ENCODE peak calls at places on chromosomes 16 and 17, in ten cellular contexts. U is heart right ventricle; O is cardiac muscle cell; V is GM23248; L is mammary epithelial cell; J is GM23338; N is effector memory CD4-positive, alpha-beta T cell; E is right lobe of liver; B is ovary; F is SJCRH30. M is an unnamed sample. For H3K36me3, the result is how much of the 10 kb centered on the place peaks cover.

GRCh38 chr16:31880322-31880979 is 6.8 kb downstream of the ZNF267 start:
- DNase-seq in U (no peak), O (peak), V (peak), L (peak), J (no peak), N (peak), E (no peak), B (no peak), F (no peak), M (peak)

GRCh38 chr16:82657239-82657638 is 30.5 kb downstream of the CDH13 start:
- DNase-seq in U (no peak), O (peak), V (peak), L (peak), J (no peak), N (no peak), E (no peak), B (no peak), F (no peak), M (no peak)

GRCh38 chr17:28925912-28926365 is 23.1 kb upstream of the DHRS13 start:
- DNase-seq in U (no peak), O (peak), V (peak), L (peak), J (no peak), N (peak), E (no peak), B (no peak), F (no peak), M (no peak)

GRCh38 chr17:81683208-81683583 is 401 bp downstream of the ARL16 start:
- DNase-seq in U (no peak), O (no peak), V (peak), L (no peak), J (no peak), N (no peak), E (no peak), B (no peak), F (peak), M (no peak)

GRCh38 chr17:30323262-30323894 is 10.5 kb downstream of the TMIGD1 start:
- DNase-seq in U (no peak), O (no peak), V (no peak), L (no peak), J (no peak), N (peak), E (no peak), B (no peak), F (peak), M (no peak)

GRCh38 chr17:80380068-80381061 is 34.6 kb upstream of the ENDOV start:
- DNase-seq in U (no peak), O (no peak), V (no peak), L (no peak), J (no peak), N (no peak), E (no peak), B (no peak), F (no peak), M (no peak)

GRCh38 chr17:39872700-39873099 is 4.7 kb downstream of the ZPBP2 start:
- DNase-seq in U (no peak), O (peak), V (peak), L (peak), J (peak), N (no peak), E (no peak), B (no peak), F (no peak), M (peak)

GRCh38 chr17:19978206-19978802 is 676 bp upstream of the AKAP10 start:
- DNase-seq in U (no peak), O (no peak), V (no peak), L (no peak), J (peak), N (no peak), E (no peak), B (no peak), F (peak), M (no peak)

GRCh38 chr17:4375039-4375748 is 8.7 kb upstream of the UBE2G1 start:
- DNase-seq in U (no peak), O (no peak), V (no peak), L (no peak), J (no peak), N (no peak), E (no peak), B (no peak), F (no peak), M (no peak)

GRCh38 chr17:309361-309888 is 43.2 kb downstream of the RPH3AL start:
- DNase-seq in U (no peak), O (peak), V (peak), L (no peak), J (peak), N (no peak), E (no peak), B (no peak), F (no peak), M (peak)

GRCh38 chr16:56817938-56818337 is 47.1 kb upstream of the SLC12A3 start:
- DNase-seq in U (no peak), O (no peak), V (no peak), L (no peak), J (no peak), N (no peak), E (no peak), B (no peak), F (no peak), M (no peak)

GRCh38 chr17:3896108-3897099 is 3.6 kb upstream of the CAMKK1 start:
- DNase-seq in U (no peak), O (no peak), V (no peak), L (no peak), J (no peak), N (no peak), E (no peak), B (peak), F (no peak), M (no peak)

GRCh38 chr16:58792188-58792587 is 58.1 kb upstream of the GOT2 start:
- DNase-seq in U (no peak), O (no peak), V (no peak), L (no peak), J (no peak), N (no peak), E (no peak), B (no peak), F (no peak), M (no peak)

GRCh38 chr17:34275881-34276280 is 5.9 kb downstream of the CCL7 start:
- DNase-seq in U (no peak), O (peak), V (peak), L (no peak), J (no peak), N (no peak), E (no peak), B (no peak), F (no peak), M (no peak)

GRCh38 chr16:56860226-56861020 is 4.6 kb upstream of the SLC12A3 start:
- DNase-seq in U (no peak), O (peak), V (no peak), L (no peak), J (no peak), N (no peak), E (no peak), B (no peak), F (peak), M (no peak)

GRCh38 chr16:966505-966904 is 4.3 kb downstream of the LMF1 start:
- DNase-seq in U (no peak), O (no peak), V (no peak), L (no peak), J (no peak), N (no peak), E (no peak), B (no peak), F (no peak), M (no peak)

GRCh38 chr16:24753437-24753836 is 24.0 kb downstream of the TNRC6A start:
- DNase-seq in U (no peak), O (no peak), V (no peak), L (no peak), J (no peak), N (no peak), E (no peak), B (no peak), F (no peak), M (no peak)

GRCh38 chr16:51151951-51152663 is 1.0 kb upstream of the SALL1 start:
- DNase-seq in U (peak), O (peak), V (peak), L (no peak), J (peak), N (no peak), E (peak), B (peak), F (peak), M (peak)

GRCh38 chr16:75647492-75648264 is at the start of the genes KARS1 and TERF2IP:
- DNase-seq in U (peak), O (peak), V (peak), L (peak), J (peak), N (peak), E (peak), B (peak), F (peak), M (peak)

GRCh38 chr16:30437511-30438046 is 7.7 kb upstream of the DCTPP1 start:
- DNase-seq in U (no peak), O (no peak), V (no peak), L (no peak), J (peak), N (no peak), E (no peak), B (no peak), F (no peak), M (no peak)

GRCh38 chr16:81717662-81718189 is 61.4 kb upstream of the PLCG2 start:
- DNase-seq in U (no peak), O (peak), V (no peak), L (no peak), J (no peak), N (peak), E (no peak), B (no peak), F (no peak), M (peak)

GRCh38 chr16:55475919-55476318 is 3.1 kb upstream of the MMP2 start:
- DNase-seq in U (no peak), O (peak), V (peak), L (no peak), J (no peak), N (no peak), E (no peak), B (no peak), F (no peak), M (no peak)

GRCh38 chr16:86170720-86171119 is 271.8 kb downstream of the IRF8 start:
- DNase-seq in U (no peak), O (no peak), V (no peak), L (no peak), J (no peak), N (no peak), E (no peak), B (no peak), F (no peak), M (no peak)
- H3K27ac ChIP-seq in U (no peak), O (no peak), V (no peak), L (no peak), J (no peak), N (no peak), E (no peak), B (no peak), F (peak), M (no peak)

GRCh38 chr17:2406903-2407790 is 6.3 kb upstream of the MNT start:
- DNase-seq in U (peak), O (peak), V (peak), L (peak), J (no peak), N (no peak), E (peak), B (peak), F (peak), M (no peak)
- H3K4me3 ChIP-seq in U (no peak), O (no peak), V (peak), L (no peak), J (no peak), N (no peak), E (no peak), B (no peak), F (no peak), M (no peak)

DNA sequence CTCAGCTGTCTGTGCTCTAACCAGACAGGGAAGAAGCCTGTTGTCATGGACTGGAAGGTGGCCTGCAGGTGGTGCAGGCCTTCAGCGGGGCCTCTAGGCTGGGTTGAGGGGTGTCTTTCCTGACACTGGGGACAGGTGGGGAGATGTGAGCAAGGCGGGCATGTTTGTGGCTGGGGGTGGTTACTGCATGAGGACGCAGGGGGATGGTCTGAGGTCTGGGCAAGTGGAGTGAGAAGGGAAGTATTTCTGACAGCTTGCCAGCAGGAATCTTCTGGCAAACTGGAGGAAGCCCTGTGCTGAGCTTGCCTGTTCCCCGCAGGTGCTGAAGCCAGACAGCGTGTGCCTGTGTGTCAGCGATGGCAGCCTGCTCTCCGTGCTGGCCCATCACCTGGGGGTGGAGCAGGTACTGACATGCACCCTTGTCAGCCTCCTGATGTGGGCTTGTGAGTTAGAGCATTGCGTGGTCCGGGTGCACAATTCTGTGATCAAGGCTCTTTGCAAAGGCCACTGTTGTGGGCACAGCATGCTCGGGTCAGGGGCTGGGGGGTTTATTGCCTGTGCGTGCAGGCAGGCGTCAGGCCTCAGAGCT is 36.2 kb downstream of the PRMT7 start:
- DNase-seq in U (no peak), O (no peak), V (no peak), L (no peak), J (no peak), N (no peak), E (no peak), B (peak), F (no peak), M (no peak)
- H3K36me3 ChIP-seq in U (under half), O (under half), V (under half), L (under half), J (under half), N (under half), E (under half), B (under half), F (under half), M (under half)

GRCh38 chr16:84761448-84762368 is 58.1 kb upstream of the CRISPLD2 start:
- DNase-seq in U (no peak), O (no peak), V (peak), L (no peak), J (no peak), N (no peak), E (peak), B (no peak), F (no peak), M (no peak)

GRCh38 chr16:84759061-84759460 is 59.3 kb downstream of the USP10 start:
- DNase-seq in U (no peak), O (no peak), V (no peak), L (no peak), J (no peak), N (peak), E (no peak), B (no peak), F (no peak), M (no peak)

GRCh38 chr16:84759906-84760305 is 59.9 kb upstream of the CRISPLD2 start:
- DNase-seq in U (no peak), O (no peak), V (no peak), L (no peak), J (no peak), N (no peak), E (no peak), B (no peak), F (no peak), M (no peak)

GRCh38 chr16:84756830-84757229 is 57.0 kb downstream of the USP10 start:
- DNase-seq in U (no peak), O (no peak), V (no peak), L (no peak), J (no peak), N (no peak), E (no peak), B (no peak), F (no peak), M (no peak)

GRCh38 chr16:84758627-84759026 is 58.8 kb downstream of the USP10 start:
- DNase-seq in U (no peak), O (no peak), V (no peak), L (no peak), J (no peak), N (no peak), E (no peak), B (no peak), F (no peak), M (no peak)
- H3K27ac ChIP-seq in U (peak), O (peak), V (no peak), L (no peak), J (peak), N (peak), E (no peak), B (no peak), F (no peak), M (peak)

DNA sequence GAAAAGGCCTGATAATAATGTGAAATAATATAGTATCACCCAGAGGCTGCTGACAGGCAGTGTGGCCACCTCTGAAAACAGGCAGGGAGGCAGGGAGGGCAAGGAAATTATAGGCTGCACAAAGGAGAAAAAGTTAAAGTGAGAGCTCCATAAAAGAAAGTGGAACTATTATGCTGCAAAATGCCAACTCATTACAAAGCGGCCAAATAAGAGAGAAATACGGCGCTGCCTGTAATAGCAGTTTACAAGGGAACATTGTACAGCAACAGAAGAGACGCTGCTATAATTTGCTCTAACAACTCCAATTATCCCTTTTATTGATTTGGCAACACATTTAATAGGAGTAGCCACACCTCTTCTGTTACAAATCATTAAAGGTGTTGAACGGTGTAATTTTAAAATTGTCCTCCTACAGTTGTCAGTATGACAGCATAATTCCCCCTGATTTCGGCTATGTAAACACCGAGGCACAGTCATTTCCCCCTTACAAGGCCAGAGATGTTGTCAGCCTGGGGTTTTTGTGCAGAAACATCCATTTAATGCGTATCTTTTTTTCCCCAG is 120.3 kb downstream of the MRM1 start:
- DNase-seq in U (no peak), O (no peak), V (peak), L (no peak), J (no peak), N (no peak), E (no peak), B (no peak), F (no peak), M (no peak)
- H3K4me3 ChIP-seq in U (no peak), O (peak), V (peak), L (no peak), J (peak), N (peak), E (peak), B (peak), F (no peak), M (peak)

DNA sequence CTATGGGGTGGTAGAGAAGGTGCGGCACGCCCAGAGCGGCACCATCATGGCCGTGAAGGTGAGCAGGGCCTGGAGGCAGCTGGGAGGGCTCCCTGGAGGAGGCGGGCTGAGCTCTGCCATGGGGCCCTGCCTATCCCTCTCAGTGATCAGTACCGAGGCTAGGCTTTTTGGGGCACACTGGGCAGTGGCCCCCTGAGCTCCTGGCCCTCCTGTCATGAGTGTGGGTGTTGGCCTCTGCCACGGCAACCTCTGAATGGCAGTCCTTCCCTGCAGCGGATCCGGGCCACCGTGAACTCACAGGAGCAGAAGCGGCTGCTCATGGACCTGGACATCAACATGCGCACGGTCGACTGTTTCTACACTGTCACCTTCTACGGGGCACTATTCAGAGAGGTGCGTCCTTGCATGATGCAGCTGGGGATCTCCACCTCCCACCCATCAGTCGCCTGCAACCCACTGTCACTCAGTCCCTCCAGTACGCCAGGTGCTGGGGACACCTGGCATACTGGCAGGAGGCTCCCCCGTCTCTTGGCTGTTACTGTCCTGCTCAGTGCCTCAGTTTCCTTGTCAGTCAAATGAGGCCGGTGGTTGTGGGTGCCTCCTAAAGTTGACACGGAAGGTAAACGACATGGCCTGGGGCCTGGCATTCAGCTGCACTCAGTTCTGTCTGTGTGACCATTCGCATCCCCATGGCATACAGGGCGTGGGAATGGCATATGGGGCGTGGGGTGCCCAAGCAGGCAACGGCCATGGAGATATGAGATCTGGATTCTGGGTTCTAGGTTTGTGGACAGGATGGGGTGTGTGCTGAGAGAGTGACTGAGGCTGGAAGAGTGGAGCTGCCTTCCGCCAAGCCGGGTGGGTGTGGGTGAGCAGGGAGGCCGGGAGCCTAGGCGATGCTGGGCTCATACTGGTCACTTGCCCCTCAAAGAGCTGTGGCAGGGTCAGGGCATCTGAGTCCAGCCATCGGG is 16.4 kb downstream of the MAP2K3 start:
- DNase-seq in U (no peak), O (no peak), V (no peak), L (no peak), J (no peak), N (no peak), E (no peak), B (no peak), F (no peak), M (no peak)
- H3K36me3 ChIP-seq in U (under half), O (under half), V (under half), L (under half), J (under half), N (half or more), E (under half), B (under half), F (under half), M (under half)

M was measured in A673.